ENCODE peak calls at places on chromosomes 1 and 21, in five cellular contexts. U, E, F, C and O are unnamed samples.

GRCh38 chr1:163730366-163730765 is 408.6 kb downstream of the NUF2 start:
- DNase-seq in U (no peak), E (no peak), F (no peak), C (no peak), O (no peak)

GRCh38 chr1:168316142-168316541 is 35.5 kb downstream of the TBX19 start:
- DNase-seq in U (no peak), E (no peak), F (no peak), C (no peak), O (no peak)

GRCh38 chr21:31538821-31539220 is 120.7 kb upstream of the SOD1 start:
- DNase-seq in U (no peak), E (peak), F (no peak), C (no peak), O (no peak)

GRCh38 chr1:66788231-66788939 is 12.7 kb downstream of the INSL5 start:
- DNase-seq in U (peak), E (no peak), F (peak), C (no peak), O (peak)

GRCh38 chr1:52906135-52906603 is 15.4 kb downstream of the ECHDC2 start:
- DNase-seq in U (no peak), E (no peak), F (no peak), C (no peak), O (no peak)

GRCh38 chr21:18840239-18840638 is 436.7 kb upstream of the TMPRSS15 start:
- DNase-seq in U (no peak), E (no peak), F (peak), C (peak), O (no peak)

GRCh38 chr1:98914547-98914946 is 90.1 kb downstream of the PLPPR5 start:
- DNase-seq in U (no peak), E (no peak), F (peak), C (no peak), O (no peak)

GRCh38 chr1:20903452-20903851 is 116.3 kb upstream of the HP1BP3 start:
- DNase-seq in U (peak), E (no peak), F (peak), C (no peak), O (no peak)

GRCh38 chr1:8047686-8048522 is 21.8 kb upstream of the ERRFI1 start:
- DNase-seq in U (no peak), E (no peak), F (peak), C (peak), O (no peak)

GRCh38 chr1:47682786-47683350 is 245.0 kb downstream of the FOXD2 start:
- DNase-seq in U (no peak), E (no peak), F (no peak), C (no peak), O (no peak)

DNA sequence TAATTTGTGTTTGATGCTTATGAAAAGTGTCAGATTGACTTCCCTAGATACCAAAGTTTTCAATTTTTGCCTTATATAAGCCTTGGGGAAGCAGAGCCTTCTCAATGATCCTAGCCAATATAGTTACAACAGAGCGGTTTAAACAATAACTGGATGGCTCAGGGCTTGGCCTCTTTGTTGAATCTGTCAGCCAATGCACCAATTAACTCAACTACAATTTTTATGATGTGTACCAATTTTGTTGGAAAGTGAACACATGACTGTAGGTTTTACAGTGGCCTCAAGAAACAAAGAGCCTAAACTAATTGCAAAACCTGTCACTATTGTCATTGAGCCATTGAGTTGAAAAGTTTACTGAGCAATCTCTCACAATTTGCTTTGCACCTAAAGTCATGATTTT is 71.6 kb upstream of the RGS18 start:
- DNase-seq in U (no peak), E (no peak), F (no peak), C (no peak), O (no peak)
- H3K27ac ChIP-seq in U (no peak), E (no peak), F (no peak), C (no peak), O (no peak)

GRCh38 chr1:39900662-39901485 is 843 bp downstream of the MYCL start:
- DNase-seq in U (no peak), E (no peak), F (peak), C (no peak), O (no peak)
- H3K27ac ChIP-seq in U (no peak), E (no peak), F (no peak), C (peak), O (no peak)

DNA sequence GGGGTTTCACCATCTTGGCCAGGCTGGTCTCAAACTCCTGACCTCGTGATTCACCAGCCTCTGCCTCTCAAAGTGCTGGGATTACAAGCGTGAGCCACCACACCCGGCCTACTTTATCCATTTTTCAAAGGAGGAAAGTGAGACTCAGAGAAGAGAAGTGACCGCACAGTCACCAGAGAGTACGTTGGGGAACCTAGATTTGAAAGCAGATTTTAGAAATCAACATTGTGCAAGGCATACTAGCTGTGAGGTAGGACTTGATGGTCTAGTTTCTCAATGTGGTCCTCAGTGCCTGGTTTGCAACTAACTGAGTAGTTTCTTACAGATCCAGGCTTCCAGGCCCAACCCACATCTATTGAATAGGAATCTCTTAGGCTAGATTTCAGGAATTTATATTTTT is 1.7 kb upstream of the PRCC start:
- DNase-seq in U (no peak), E (no peak), F (no peak), C (no peak), O (no peak)
- H3K27ac ChIP-seq in U (no peak), E (no peak), F (no peak), C (peak), O (no peak)

GRCh38 chr1:33410091-33410701 is 20.7 kb downstream of the PHC2 start:
- DNase-seq in U (no peak), E (no peak), F (peak), C (no peak), O (no peak)

GRCh38 chr1:33402234-33402633 is 28.7 kb downstream of the PHC2 start:
- DNase-seq in U (no peak), E (no peak), F (no peak), C (no peak), O (no peak)

GRCh38 chr1:33407339-33407738 is 23.6 kb downstream of the PHC2 start:
- DNase-seq in U (no peak), E (no peak), F (no peak), C (no peak), O (no peak)

GRCh38 chr1:33407750-33408436 is 23.0 kb downstream of the PHC2 start:
- DNase-seq in U (no peak), E (no peak), F (no peak), C (no peak), O (no peak)
- H3K27ac ChIP-seq in U (no peak), E (no peak), F (no peak), C (no peak), O (no peak)

GRCh38 chr21:35016517-35017188 is 32.4 kb downstream of the RUNX1 start:
- DNase-seq in U (no peak), E (no peak), F (no peak), C (no peak), O (no peak)

GRCh38 chr21:35015435-35016024 is 33.6 kb downstream of the RUNX1 start:
- DNase-seq in U (peak), E (no peak), F (no peak), C (no peak), O (no peak)

GRCh38 chr21:35017256-35017655 is 31.8 kb downstream of the RUNX1 start:
- DNase-seq in U (no peak), E (no peak), F (no peak), C (no peak), O (no peak)

GRCh38 chr21:35014302-35015044 is 34.6 kb downstream of the RUNX1 start:
- DNase-seq in U (no peak), E (no peak), F (peak), C (no peak), O (no peak)

GRCh38 chr21:35016071-35016470 is 33.0 kb downstream of the RUNX1 start:
- DNase-seq in U (no peak), E (no peak), F (peak), C (no peak), O (no peak)
- H3K27ac ChIP-seq in U (no peak), E (no peak), F (no peak), C (no peak), O (no peak)

GRCh38 chr1:182166321-182166720 is 104.8 kb upstream of the ZNF648 start:
- DNase-seq in U (no peak), E (no peak), F (no peak), C (no peak), O (no peak)
- H3K27ac ChIP-seq in U (no peak), E (no peak), F (no peak), C (no peak), O (no peak)

GRCh38 chr1:233315718-233316301 is 11.7 kb upstream of the MAP3K21 start:
- DNase-seq in U (no peak), E (no peak), F (peak), C (no peak), O (no peak)
- H3K27ac ChIP-seq in U (no peak), E (no peak), F (peak), C (no peak), O (no peak)

GRCh38 chr1:244221961-244222360 is 170.9 kb downstream of the ZBTB18 start:
- DNase-seq in U (no peak), E (no peak), F (no peak), C (no peak), O (no peak)
- H3K27ac ChIP-seq in U (no peak), E (no peak), F (no peak), C (no peak), O (no peak)

DNA sequence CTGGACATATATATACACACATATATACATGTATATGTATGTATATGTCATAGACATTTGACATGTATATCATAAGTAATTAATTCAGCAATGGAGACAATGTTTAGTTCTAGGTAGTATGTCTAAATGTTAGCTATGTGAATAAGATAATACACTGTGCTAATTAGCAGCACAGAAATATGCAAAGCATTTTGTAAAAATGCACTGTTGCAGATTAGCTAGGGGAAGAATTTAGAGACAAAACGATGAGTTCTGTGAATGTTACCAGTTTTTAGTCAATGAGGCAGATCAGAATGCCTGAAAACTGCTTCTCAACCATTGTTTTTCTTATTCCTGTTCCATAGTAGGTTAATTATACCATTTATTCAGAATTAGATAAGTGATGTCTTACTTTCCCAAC is 86.3 kb downstream of the TGFB2 start:
- DNase-seq in U (no peak), E (no peak), F (no peak), C (no peak), O (no peak)
- H3K27ac ChIP-seq in U (no peak), E (no peak), F (no peak), C (no peak), O (no peak)

GRCh38 chr21:29056538-29057050 is 16.9 kb downstream of the CCT8 start:
- DNase-seq in U (no peak), E (no peak), F (no peak), C (no peak), O (no peak)

GRCh38 chr21:29055080-29055479 is 18.4 kb downstream of the CCT8 start:
- DNase-seq in U (no peak), E (no peak), F (no peak), C (no peak), O (no peak)

GRCh38 chr21:29053011-29053553 is 20.4 kb downstream of the CCT8 start:
- DNase-seq in U (no peak), E (no peak), F (no peak), C (no peak), O (no peak)

GRCh38 chr21:29053656-29054055 is 19.8 kb downstream of the CCT8 start:
- DNase-seq in U (no peak), E (no peak), F (no peak), C (no peak), O (no peak)

GRCh38 chr21:29056005-29056404 is 17.4 kb downstream of the CCT8 start:
- DNase-seq in U (no peak), E (no peak), F (peak), C (no peak), O (no peak)
- H3K27ac ChIP-seq in U (peak), E (no peak), F (no peak), C (no peak), O (no peak)